ENCODE peak calls at places on chromosomes 3 and 15, in nine cellular contexts. One of them, this sample, is unnamed.

GRCh38 chr3:49213998-49214397 is 42.6 kb downstream of the KLHDC8B start:
- DNase-seq in dorsolateral prefrontal cortex: no peak
- DNase-seq in stimulated activated CD8-positive, alpha-beta memory T cell treated with anti-CD3 and anti-CD28 coated beads, Interleukin-15, amount 100 ng/mL, for 24 hours: no peak
- DNase-seq in stimulated activated naive CD8-positive, alpha-beta T cell treated with anti-CD3 and anti-CD28 coated beads, Interleukin-15, Interleukin-2, amounts not matched to agents 100 U/mL and 50 U/mL, for 24 hours: no peak
- DNase-seq in NCI-H2029 treated with DMSO at 0.1 percent for 48 hours: no peak
- DNase-seq in NCI-H524: no peak
- DNase-seq in NCI-H2081: no peak
- DNase-seq in foreskin fibroblast: no peak
- DNase-seq in AG20443: no peak
- DNase-seq in this sample: no peak

GRCh38 chr3:115272036-115272824 is 125.1 kb upstream of the ZBTB20 start:
- DNase-seq in dorsolateral prefrontal cortex: no peak
- DNase-seq in NCI-H524: peak; percentile 37
- DNase-seq in stimulated activated CD8-positive, alpha-beta memory T cell treated with anti-CD3 and anti-CD28 coated beads, Interleukin-15, amount 100 ng/mL, for 24 hours: no peak
- DNase-seq in AG20443: peak; percentile 62
- DNase-seq in stimulated activated naive CD8-positive, alpha-beta T cell treated with anti-CD3 and anti-CD28 coated beads, Interleukin-15, Interleukin-2, amounts not matched to agents 100 U/mL and 50 U/mL, for 24 hours: no peak
- DNase-seq in NCI-H2081: peak; percentile 29
- DNase-seq in NCI-H2029 treated with DMSO at 0.1 percent for 48 hours: no peak
- DNase-seq in foreskin fibroblast: peak; percentile 66
- DNase-seq in this sample: peak; percentile 29

GRCh38 chr15:68061578-68061977 is 7.5 kb downstream of the PIAS1 start:
- DNase-seq in AG20443: no peak
- DNase-seq in foreskin fibroblast: no peak
- DNase-seq in NCI-H524: no peak
- DNase-seq in NCI-H2029 treated with DMSO at 0.1 percent for 48 hours: no peak
- DNase-seq in dorsolateral prefrontal cortex: no peak
- DNase-seq in stimulated activated naive CD8-positive, alpha-beta T cell treated with anti-CD3 and anti-CD28 coated beads, Interleukin-15, Interleukin-2, amounts not matched to agents 100 U/mL and 50 U/mL, for 24 hours: no peak
- DNase-seq in stimulated activated CD8-positive, alpha-beta memory T cell treated with anti-CD3 and anti-CD28 coated beads, Interleukin-15, amount 100 ng/mL, for 24 hours: no peak
- DNase-seq in NCI-H2081: no peak
- DNase-seq in this sample: no peak

GRCh38 chr3:5013021-5013906 is 34.0 kb downstream of the BHLHE40 start:
- DNase-seq in NCI-H524: no peak
- DNase-seq in stimulated activated CD8-positive, alpha-beta memory T cell treated with anti-CD3 and anti-CD28 coated beads, Interleukin-15, amount 100 ng/mL, for 24 hours: no peak
- DNase-seq in dorsolateral prefrontal cortex: no peak
- DNase-seq in AG20443: no peak
- DNase-seq in NCI-H2029 treated with DMSO at 0.1 percent for 48 hours: no peak
- DNase-seq in foreskin fibroblast: peak; percentile 38
- DNase-seq in stimulated activated naive CD8-positive, alpha-beta T cell treated with anti-CD3 and anti-CD28 coated beads, Interleukin-15, Interleukin-2, amounts not matched to agents 100 U/mL and 50 U/mL, for 24 hours: no peak
- DNase-seq in NCI-H2081: no peak
- DNase-seq in this sample: no peak

GRCh38 chr3:47416041-47416440 is 35.2 kb downstream of the PTPN23 start:
- DNase-seq in dorsolateral prefrontal cortex: peak; percentile 74
- DNase-seq in NCI-H2081: no peak
- DNase-seq in NCI-H2029 treated with DMSO at 0.1 percent for 48 hours: no peak
- DNase-seq in AG20443: no peak
- DNase-seq in foreskin fibroblast: no peak
- DNase-seq in stimulated activated CD8-positive, alpha-beta memory T cell treated with anti-CD3 and anti-CD28 coated beads, Interleukin-15, amount 100 ng/mL, for 24 hours: no peak
- DNase-seq in NCI-H524: no peak
- DNase-seq in stimulated activated naive CD8-positive, alpha-beta T cell treated with anti-CD3 and anti-CD28 coated beads, Interleukin-15, Interleukin-2, amounts not matched to agents 100 U/mL and 50 U/mL, for 24 hours: no peak
- DNase-seq in this sample: no peak

GRCh38 chr3:117874028-117874765 is 1160.4 kb downstream of the IGSF11 start:
- DNase-seq in stimulated activated CD8-positive, alpha-beta memory T cell treated with anti-CD3 and anti-CD28 coated beads, Interleukin-15, amount 100 ng/mL, for 24 hours: no peak
- DNase-seq in stimulated activated naive CD8-positive, alpha-beta T cell treated with anti-CD3 and anti-CD28 coated beads, Interleukin-15, Interleukin-2, amounts not matched to agents 100 U/mL and 50 U/mL, for 24 hours: no peak
- DNase-seq in NCI-H524: peak; percentile 72
- DNase-seq in foreskin fibroblast: no peak
- DNase-seq in NCI-H2029 treated with DMSO at 0.1 percent for 48 hours: peak; percentile 10
- DNase-seq in NCI-H2081: no peak
- DNase-seq in dorsolateral prefrontal cortex: no peak
- DNase-seq in AG20443: no peak
- DNase-seq in this sample: no peak

GRCh38 chr3:123752228-123752627 is 131.9 kb downstream of the MYLK start:
- DNase-seq in foreskin fibroblast: no peak
- DNase-seq in NCI-H2081: no peak
- DNase-seq in NCI-H2029 treated with DMSO at 0.1 percent for 48 hours: no peak
- DNase-seq in stimulated activated CD8-positive, alpha-beta memory T cell treated with anti-CD3 and anti-CD28 coated beads, Interleukin-15, amount 100 ng/mL, for 24 hours: no peak
- DNase-seq in NCI-H524: no peak
- DNase-seq in stimulated activated naive CD8-positive, alpha-beta T cell treated with anti-CD3 and anti-CD28 coated beads, Interleukin-15, Interleukin-2, amounts not matched to agents 100 U/mL and 50 U/mL, for 24 hours: no peak
- DNase-seq in dorsolateral prefrontal cortex: no peak
- DNase-seq in AG20443: no peak
- DNase-seq in this sample: no peak

GRCh38 chr3:119223511-119223910 is 17.2 kb downstream of the B4GALT4 start:
- DNase-seq in foreskin fibroblast: no peak
- DNase-seq in NCI-H2081: no peak
- DNase-seq in NCI-H2029 treated with DMSO at 0.1 percent for 48 hours: no peak
- DNase-seq in dorsolateral prefrontal cortex: no peak
- DNase-seq in stimulated activated naive CD8-positive, alpha-beta T cell treated with anti-CD3 and anti-CD28 coated beads, Interleukin-15, Interleukin-2, amounts not matched to agents 100 U/mL and 50 U/mL, for 24 hours: no peak
- DNase-seq in AG20443: no peak
- DNase-seq in NCI-H524: no peak
- DNase-seq in stimulated activated CD8-positive, alpha-beta memory T cell treated with anti-CD3 and anti-CD28 coated beads, Interleukin-15, amount 100 ng/mL, for 24 hours: no peak
- DNase-seq in this sample: no peak

GRCh38 chr15:65516997-65517865 is at the start of gene DPP8:
- DNase-seq in NCI-H524: peak; percentile 87
- DNase-seq in NCI-H2081: peak; percentile 95
- DNase-seq in stimulated activated naive CD8-positive, alpha-beta T cell treated with anti-CD3 and anti-CD28 coated beads, Interleukin-15, Interleukin-2, amounts not matched to agents 100 U/mL and 50 U/mL, for 24 hours: peak; percentile 97
- DNase-seq in foreskin fibroblast: peak; percentile 97
- DNase-seq in AG20443: peak; percentile 95
- DNase-seq in dorsolateral prefrontal cortex: peak; percentile 95
- DNase-seq in stimulated activated CD8-positive, alpha-beta memory T cell treated with anti-CD3 and anti-CD28 coated beads, Interleukin-15, amount 100 ng/mL, for 24 hours: peak; percentile 91
- DNase-seq in NCI-H2029 treated with DMSO at 0.1 percent for 48 hours: peak; percentile 42
- DNase-seq in this sample: peak; percentile 93

GRCh38 chr15:54082836-54083492 is 104.7 kb downstream of the UNC13C start:
- DNase-seq in AG20443: peak; percentile 21
- DNase-seq in NCI-H524: peak; percentile 6
- DNase-seq in NCI-H2029 treated with DMSO at 0.1 percent for 48 hours: no peak
- DNase-seq in stimulated activated CD8-positive, alpha-beta memory T cell treated with anti-CD3 and anti-CD28 coated beads, Interleukin-15, amount 100 ng/mL, for 24 hours: no peak
- DNase-seq in dorsolateral prefrontal cortex: no peak
- DNase-seq in foreskin fibroblast: no peak
- DNase-seq in stimulated activated naive CD8-positive, alpha-beta T cell treated with anti-CD3 and anti-CD28 coated beads, Interleukin-15, Interleukin-2, amounts not matched to agents 100 U/mL and 50 U/mL, for 24 hours: peak; percentile 10
- DNase-seq in NCI-H2081: peak; percentile 1
- DNase-seq in this sample: no peak

GRCh38 chr3:43747641-43748040 is 56.9 kb downstream of the ABHD5 start:
- DNase-seq in AG20443: peak; percentile 64
- DNase-seq in dorsolateral prefrontal cortex: no peak
- DNase-seq in stimulated activated CD8-positive, alpha-beta memory T cell treated with anti-CD3 and anti-CD28 coated beads, Interleukin-15, amount 100 ng/mL, for 24 hours: no peak
- DNase-seq in NCI-H2029 treated with DMSO at 0.1 percent for 48 hours: no peak
- DNase-seq in NCI-H524: no peak
- DNase-seq in foreskin fibroblast: peak; percentile 78
- DNase-seq in stimulated activated naive CD8-positive, alpha-beta T cell treated with anti-CD3 and anti-CD28 coated beads, Interleukin-15, Interleukin-2, amounts not matched to agents 100 U/mL and 50 U/mL, for 24 hours: no peak
- DNase-seq in NCI-H2081: no peak
- DNase-seq in this sample: no peak

GRCh38 chr3:179452166-179452544 is 885 bp upstream of the GNB4 start:
- DNase-seq in dorsolateral prefrontal cortex: no peak
- DNase-seq in stimulated activated naive CD8-positive, alpha-beta T cell treated with anti-CD3 and anti-CD28 coated beads, Interleukin-15, Interleukin-2, amounts not matched to agents 100 U/mL and 50 U/mL, for 24 hours: no peak
- DNase-seq in NCI-H2029 treated with DMSO at 0.1 percent for 48 hours: no peak
- DNase-seq in NCI-H524: no peak
- DNase-seq in foreskin fibroblast: peak; percentile 79
- DNase-seq in stimulated activated CD8-positive, alpha-beta memory T cell treated with anti-CD3 and anti-CD28 coated beads, Interleukin-15, amount 100 ng/mL, for 24 hours: no peak
- DNase-seq in AG20443: peak; percentile 40
- DNase-seq in NCI-H2081: no peak
- DNase-seq in this sample: peak; percentile 36

GRCh38 chr15:77009646-77010311 is 14.9 kb downstream of the PSTPIP1 start:
- DNase-seq in foreskin fibroblast: no peak
- DNase-seq in stimulated activated CD8-positive, alpha-beta memory T cell treated with anti-CD3 and anti-CD28 coated beads, Interleukin-15, amount 100 ng/mL, for 24 hours: no peak
- DNase-seq in NCI-H2029 treated with DMSO at 0.1 percent for 48 hours: no peak
- DNase-seq in NCI-H524: no peak
- DNase-seq in dorsolateral prefrontal cortex: no peak
- DNase-seq in AG20443: peak; percentile 83
- DNase-seq in NCI-H2081: no peak
- DNase-seq in stimulated activated naive CD8-positive, alpha-beta T cell treated with anti-CD3 and anti-CD28 coated beads, Interleukin-15, Interleukin-2, amounts not matched to agents 100 U/mL and 50 U/mL, for 24 hours: no peak
- DNase-seq in this sample: no peak

GRCh38 chr15:25864966-25865365 is 1.8 kb upstream of the ATP10A start:
- DNase-seq in foreskin fibroblast: peak; percentile 14
- DNase-seq in NCI-H2081: no peak
- DNase-seq in NCI-H2029 treated with DMSO at 0.1 percent for 48 hours: no peak
- DNase-seq in NCI-H524: no peak
- DNase-seq in stimulated activated CD8-positive, alpha-beta memory T cell treated with anti-CD3 and anti-CD28 coated beads, Interleukin-15, amount 100 ng/mL, for 24 hours: no peak
- DNase-seq in dorsolateral prefrontal cortex: no peak
- DNase-seq in stimulated activated naive CD8-positive, alpha-beta T cell treated with anti-CD3 and anti-CD28 coated beads, Interleukin-15, Interleukin-2, amounts not matched to agents 100 U/mL and 50 U/mL, for 24 hours: no peak
- DNase-seq in AG20443: no peak
- DNase-seq in this sample: no peak

GRCh38 chr3:188624384-188624783 is 470.4 kb downstream of the LPP start:
- DNase-seq in stimulated activated naive CD8-positive, alpha-beta T cell treated with anti-CD3 and anti-CD28 coated beads, Interleukin-15, Interleukin-2, amounts not matched to agents 100 U/mL and 50 U/mL, for 24 hours: no peak
- DNase-seq in dorsolateral prefrontal cortex: no peak
- DNase-seq in NCI-H2081: no peak
- DNase-seq in NCI-H2029 treated with DMSO at 0.1 percent for 48 hours: no peak
- DNase-seq in foreskin fibroblast: peak; percentile 69
- DNase-seq in AG20443: no peak
- DNase-seq in NCI-H524: no peak
- DNase-seq in stimulated activated CD8-positive, alpha-beta memory T cell treated with anti-CD3 and anti-CD28 coated beads, Interleukin-15, amount 100 ng/mL, for 24 hours: no peak
- DNase-seq in this sample: peak; percentile 39

GRCh38 chr3:59709702-59710555 is 660.1 kb upstream of the CFAP20DC start:
- DNase-seq in NCI-H524: no peak
- DNase-seq in stimulated activated naive CD8-positive, alpha-beta T cell treated with anti-CD3 and anti-CD28 coated beads, Interleukin-15, Interleukin-2, amounts not matched to agents 100 U/mL and 50 U/mL, for 24 hours: no peak
- DNase-seq in foreskin fibroblast: no peak
- DNase-seq in NCI-H2081: no peak
- DNase-seq in dorsolateral prefrontal cortex: peak; percentile 55
- DNase-seq in stimulated activated CD8-positive, alpha-beta memory T cell treated with anti-CD3 and anti-CD28 coated beads, Interleukin-15, amount 100 ng/mL, for 24 hours: no peak
- DNase-seq in AG20443: peak; percentile 30
- DNase-seq in NCI-H2029 treated with DMSO at 0.1 percent for 48 hours: no peak
- DNase-seq in this sample: no peak

GRCh38 chr3:73451276-73451973 is 173.3 kb downstream of the PDZRN3 start:
- DNase-seq in stimulated activated naive CD8-positive, alpha-beta T cell treated with anti-CD3 and anti-CD28 coated beads, Interleukin-15, Interleukin-2, amounts not matched to agents 100 U/mL and 50 U/mL, for 24 hours: no peak
- DNase-seq in NCI-H524: no peak
- DNase-seq in dorsolateral prefrontal cortex: no peak
- DNase-seq in NCI-H2029 treated with DMSO at 0.1 percent for 48 hours: no peak
- DNase-seq in NCI-H2081: peak; percentile 82
- DNase-seq in stimulated activated CD8-positive, alpha-beta memory T cell treated with anti-CD3 and anti-CD28 coated beads, Interleukin-15, amount 100 ng/mL, for 24 hours: no peak
- DNase-seq in foreskin fibroblast: peak; percentile 48
- DNase-seq in AG20443: no peak
- DNase-seq in this sample: no peak

GRCh38 chr3:10930641-10931040 is 61.9 kb upstream of the SLC6A1 start:
- DNase-seq in NCI-H2081: no peak
- DNase-seq in stimulated activated naive CD8-positive, alpha-beta T cell treated with anti-CD3 and anti-CD28 coated beads, Interleukin-15, Interleukin-2, amounts not matched to agents 100 U/mL and 50 U/mL, for 24 hours: no peak
- DNase-seq in foreskin fibroblast: no peak
- DNase-seq in stimulated activated CD8-positive, alpha-beta memory T cell treated with anti-CD3 and anti-CD28 coated beads, Interleukin-15, amount 100 ng/mL, for 24 hours: no peak
- DNase-seq in dorsolateral prefrontal cortex: no peak
- DNase-seq in NCI-H2029 treated with DMSO at 0.1 percent for 48 hours: no peak
- DNase-seq in AG20443: no peak
- DNase-seq in NCI-H524: no peak
- DNase-seq in this sample: no peak

GRCh38 chr15:38531509-38531908 is 33.1 kb downstream of the RASGRP1 start:
- DNase-seq in NCI-H2029 treated with DMSO at 0.1 percent for 48 hours: no peak
- DNase-seq in dorsolateral prefrontal cortex: peak; percentile 73
- DNase-seq in stimulated activated naive CD8-positive, alpha-beta T cell treated with anti-CD3 and anti-CD28 coated beads, Interleukin-15, Interleukin-2, amounts not matched to agents 100 U/mL and 50 U/mL, for 24 hours: no peak
- DNase-seq in foreskin fibroblast: peak; percentile 47
- DNase-seq in NCI-H524: no peak
- DNase-seq in stimulated activated CD8-positive, alpha-beta memory T cell treated with anti-CD3 and anti-CD28 coated beads, Interleukin-15, amount 100 ng/mL, for 24 hours: no peak
- DNase-seq in NCI-H2081: no peak
- DNase-seq in AG20443: peak; percentile 45
- DNase-seq in this sample: peak; percentile 77

GRCh38 chr3:59138966-59139365 is 89.1 kb upstream of the CFAP20DC start:
- DNase-seq in foreskin fibroblast: no peak
- DNase-seq in NCI-H2029 treated with DMSO at 0.1 percent for 48 hours: no peak
- DNase-seq in NCI-H2081: no peak
- DNase-seq in stimulated activated CD8-positive, alpha-beta memory T cell treated with anti-CD3 and anti-CD28 coated beads, Interleukin-15, amount 100 ng/mL, for 24 hours: no peak
- DNase-seq in stimulated activated naive CD8-positive, alpha-beta T cell treated with anti-CD3 and anti-CD28 coated beads, Interleukin-15, Interleukin-2, amounts not matched to agents 100 U/mL and 50 U/mL, for 24 hours: no peak
- DNase-seq in dorsolateral prefrontal cortex: no peak
- DNase-seq in AG20443: no peak
- DNase-seq in NCI-H524: no peak
- DNase-seq in this sample: no peak

GRCh38 chr15:28959326-28959725 is 73.6 kb downstream of the APBA2 start:
- DNase-seq in NCI-H2029 treated with DMSO at 0.1 percent for 48 hours: no peak
- DNase-seq in NCI-H524: no peak
- DNase-seq in AG20443: no peak
- DNase-seq in NCI-H2081: no peak
- DNase-seq in stimulated activated naive CD8-positive, alpha-beta T cell treated with anti-CD3 and anti-CD28 coated beads, Interleukin-15, Interleukin-2, amounts not matched to agents 100 U/mL and 50 U/mL, for 24 hours: no peak
- DNase-seq in foreskin fibroblast: no peak
- DNase-seq in dorsolateral prefrontal cortex: no peak
- DNase-seq in stimulated activated CD8-positive, alpha-beta memory T cell treated with anti-CD3 and anti-CD28 coated beads, Interleukin-15, amount 100 ng/mL, for 24 hours: no peak
- DNase-seq in this sample: no peak

GRCh38 chr3:169465416-169465815 is 198.1 kb downstream of the MECOM start:
- DNase-seq in NCI-H2029 treated with DMSO at 0.1 percent for 48 hours: no peak
- DNase-seq in foreskin fibroblast: no peak
- DNase-seq in dorsolateral prefrontal cortex: no peak
- DNase-seq in stimulated activated CD8-positive, alpha-beta memory T cell treated with anti-CD3 and anti-CD28 coated beads, Interleukin-15, amount 100 ng/mL, for 24 hours: no peak
- DNase-seq in AG20443: no peak
- DNase-seq in NCI-H524: no peak
- DNase-seq in stimulated activated naive CD8-positive, alpha-beta T cell treated with anti-CD3 and anti-CD28 coated beads, Interleukin-15, Interleukin-2, amounts not matched to agents 100 U/mL and 50 U/mL, for 24 hours: no peak
- DNase-seq in NCI-H2081: no peak
- DNase-seq in this sample: no peak

GRCh38 chr15:100433304-100433703 is 91.5 kb upstream of the ADAMTS17 start:
- DNase-seq in NCI-H2029 treated with DMSO at 0.1 percent for 48 hours: no peak
- DNase-seq in NCI-H524: no peak
- DNase-seq in dorsolateral prefrontal cortex: no peak
- DNase-seq in NCI-H2081: no peak
- DNase-seq in AG20443: no peak
- DNase-seq in foreskin fibroblast: no peak
- DNase-seq in stimulated activated naive CD8-positive, alpha-beta T cell treated with anti-CD3 and anti-CD28 coated beads, Interleukin-15, Interleukin-2, amounts not matched to agents 100 U/mL and 50 U/mL, for 24 hours: no peak
- DNase-seq in stimulated activated CD8-positive, alpha-beta memory T cell treated with anti-CD3 and anti-CD28 coated beads, Interleukin-15, amount 100 ng/mL, for 24 hours: no peak
- DNase-seq in this sample: no peak

GRCh38 chr3:125480656-125481374 is 39.2 kb downstream of the SNX4 start:
- DNase-seq in NCI-H2081: no peak
- DNase-seq in stimulated activated CD8-positive, alpha-beta memory T cell treated with anti-CD3 and anti-CD28 coated beads, Interleukin-15, amount 100 ng/mL, for 24 hours: no peak
- DNase-seq in stimulated activated naive CD8-positive, alpha-beta T cell treated with anti-CD3 and anti-CD28 coated beads, Interleukin-15, Interleukin-2, amounts not matched to agents 100 U/mL and 50 U/mL, for 24 hours: no peak
- DNase-seq in NCI-H2029 treated with DMSO at 0.1 percent for 48 hours: no peak
- DNase-seq in NCI-H524: no peak
- DNase-seq in dorsolateral prefrontal cortex: no peak
- DNase-seq in AG20443: peak; percentile 48
- DNase-seq in foreskin fibroblast: peak; percentile 57
- DNase-seq in this sample: no peak

GRCh38 chr3:113557374-113557773 is 25.0 kb downstream of the SIDT1 start:
- DNase-seq in stimulated activated CD8-positive, alpha-beta memory T cell treated with anti-CD3 and anti-CD28 coated beads, Interleukin-15, amount 100 ng/mL, for 24 hours: no peak
- DNase-seq in dorsolateral prefrontal cortex: no peak
- DNase-seq in AG20443: peak; percentile 18
- DNase-seq in stimulated activated naive CD8-positive, alpha-beta T cell treated with anti-CD3 and anti-CD28 coated beads, Interleukin-15, Interleukin-2, amounts not matched to agents 100 U/mL and 50 U/mL, for 24 hours: no peak
- DNase-seq in foreskin fibroblast: peak; percentile 44
- DNase-seq in NCI-H524: no peak
- DNase-seq in NCI-H2081: no peak
- DNase-seq in NCI-H2029 treated with DMSO at 0.1 percent for 48 hours: no peak
- DNase-seq in this sample: no peak

GRCh38 chr15:62128916-62129315 is 36.2 kb downstream of the C2CD4B start:
- DNase-seq in stimulated activated naive CD8-positive, alpha-beta T cell treated with anti-CD3 and anti-CD28 coated beads, Interleukin-15, Interleukin-2, amounts not matched to agents 100 U/mL and 50 U/mL, for 24 hours: no peak
- DNase-seq in NCI-H524: no peak
- DNase-seq in NCI-H2029 treated with DMSO at 0.1 percent for 48 hours: no peak
- DNase-seq in NCI-H2081: no peak
- DNase-seq in AG20443: no peak
- DNase-seq in dorsolateral prefrontal cortex: no peak
- DNase-seq in stimulated activated CD8-positive, alpha-beta memory T cell treated with anti-CD3 and anti-CD28 coated beads, Interleukin-15, amount 100 ng/mL, for 24 hours: no peak
- DNase-seq in foreskin fibroblast: no peak
- DNase-seq in this sample: no peak

This sample was measured in cerebellar cortex.